ENCODE peak calls at places on chromosomes 7 and 10, in five cellular contexts. One of them, this sample, is unnamed.

GRCh38 chr7:92589056-92589455 is 1.1 kb downstream of the FAM133B start:
- DNase-seq in GM23338: no peak
- DNase-seq in colonic mucosa: no peak
- DNase-seq in fibroblast of lung: no peak
- DNase-seq in brain microvascular endothelial cell: no peak
- DNase-seq in this sample: no peak

GRCh38 chr7:135355377-135356048 is 121.9 kb downstream of the STRA8 start:
- DNase-seq in GM23338: no peak
- DNase-seq in colonic mucosa: no peak
- DNase-seq in fibroblast of lung: no peak
- DNase-seq in brain microvascular endothelial cell: no peak
- DNase-seq in this sample: no peak

GRCh38 chr7:3301831-3302618 is 973 bp downstream of the SDK1 start:
- DNase-seq in GM23338: peak; percentile 71
- DNase-seq in colonic mucosa: no peak
- DNase-seq in fibroblast of lung: peak; percentile 29
- DNase-seq in brain microvascular endothelial cell: no peak
- DNase-seq in this sample: peak; percentile 19

GRCh38 chr10:47286591-47287325 is 13.2 kb upstream of the GDF10 start:
- DNase-seq in GM23338: no peak
- DNase-seq in colonic mucosa: no peak
- DNase-seq in fibroblast of lung: no peak
- DNase-seq in brain microvascular endothelial cell: no peak
- DNase-seq in this sample: peak; percentile 21

GRCh38 chr10:71837085-71837827 is 13.8 kb downstream of the PSAP start:
- DNase-seq in GM23338: peak; percentile 72
- DNase-seq in colonic mucosa: no peak
- DNase-seq in fibroblast of lung: peak; percentile 39
- DNase-seq in brain microvascular endothelial cell: no peak
- DNase-seq in this sample: no peak

GRCh38 chr7:129163875-129164544 is 19.5 kb downstream of the TSPAN33 start:
- DNase-seq in GM23338: peak; percentile 84
- DNase-seq in colonic mucosa: no peak
- DNase-seq in fibroblast of lung: peak; percentile 51
- DNase-seq in brain microvascular endothelial cell: peak; percentile 41
- DNase-seq in this sample: no peak

GRCh38 chr7:25856056-25856780 is 295.8 kb upstream of the NFE2L3 start:
- DNase-seq in GM23338: peak; percentile 36
- DNase-seq in colonic mucosa: peak; percentile 47
- DNase-seq in fibroblast of lung: no peak
- DNase-seq in brain microvascular endothelial cell: no peak
- DNase-seq in this sample: no peak

GRCh38 chr10:17765602-17766001 is 13.6 kb downstream of the TMEM236 start:
- DNase-seq in GM23338: no peak
- DNase-seq in colonic mucosa: no peak
- DNase-seq in fibroblast of lung: no peak
- DNase-seq in brain microvascular endothelial cell: no peak
- DNase-seq in this sample: no peak

GRCh38 chr7:117014673-117015133 is 61.4 kb downstream of the ST7 start:
- DNase-seq in GM23338: peak; percentile 16
- DNase-seq in colonic mucosa: peak; percentile 40
- DNase-seq in fibroblast of lung: peak; percentile 65
- DNase-seq in brain microvascular endothelial cell: peak; percentile 75
- DNase-seq in this sample: peak; percentile 27

GRCh38 chr7:585873-586272 is 66.2 kb upstream of the PDGFA start:
- DNase-seq in GM23338: no peak
- DNase-seq in colonic mucosa: no peak
- DNase-seq in fibroblast of lung: no peak
- DNase-seq in brain microvascular endothelial cell: no peak
- DNase-seq in this sample: no peak

GRCh38 chr7:43164757-43165156 is 52.3 kb downstream of the HECW1 start:
- DNase-seq in GM23338: no peak
- DNase-seq in colonic mucosa: no peak
- DNase-seq in fibroblast of lung: peak; percentile 98
- DNase-seq in brain microvascular endothelial cell: peak; percentile 95
- DNase-seq in this sample: no peak

GRCh38 chr7:44134943-44135628 is 6.0 kb downstream of the MYL7 start:
- DNase-seq in GM23338: no peak
- DNase-seq in colonic mucosa: no peak
- DNase-seq in fibroblast of lung: no peak
- DNase-seq in brain microvascular endothelial cell: no peak
- DNase-seq in this sample: no peak

GRCh38 chr10:21399392-21400015 is 126.0 kb downstream of the SKIDA1 start:
- DNase-seq in GM23338: no peak
- DNase-seq in colonic mucosa: no peak
- DNase-seq in fibroblast of lung: peak; percentile 98
- DNase-seq in brain microvascular endothelial cell: peak; percentile 94
- DNase-seq in this sample: no peak

GRCh38 chr7:8724080-8724718 is 290.8 kb downstream of the NXPH1 start:
- DNase-seq in GM23338: peak; percentile 91
- DNase-seq in colonic mucosa: peak; percentile 42
- DNase-seq in fibroblast of lung: no peak
- DNase-seq in brain microvascular endothelial cell: peak; percentile 2
- DNase-seq in this sample: no peak

GRCh38 chr10:43973801-43974200 is 325.1 kb upstream of the ZNF32 start:
- DNase-seq in GM23338: no peak
- DNase-seq in colonic mucosa: no peak
- DNase-seq in fibroblast of lung: no peak
- DNase-seq in brain microvascular endothelial cell: no peak
- DNase-seq in this sample: no peak

GRCh38 chr10:18279202-18279601 is 139.0 kb downstream of the CACNB2 start:
- DNase-seq in GM23338: no peak
- DNase-seq in colonic mucosa: no peak
- DNase-seq in fibroblast of lung: peak; percentile 40
- DNase-seq in brain microvascular endothelial cell: peak; percentile 9
- DNase-seq in this sample: no peak

GRCh38 chr7:129295015-129295423 is 70.2 kb downstream of the AHCYL2 start:
- DNase-seq in GM23338: no peak
- DNase-seq in colonic mucosa: no peak
- DNase-seq in fibroblast of lung: peak; percentile 45
- DNase-seq in brain microvascular endothelial cell: peak; percentile 45
- DNase-seq in this sample: no peak

GRCh38 chr10:62924344-62924748 is 108.2 kb upstream of the EGR2 start:
- DNase-seq in GM23338: peak; percentile 86
- DNase-seq in colonic mucosa: peak; percentile 32
- DNase-seq in fibroblast of lung: no peak
- DNase-seq in brain microvascular endothelial cell: no peak
- DNase-seq in this sample: no peak

GRCh38 chr10:71092812-71093391 is 119.5 kb upstream of the UNC5B start:
- DNase-seq in GM23338: no peak
- DNase-seq in colonic mucosa: no peak
- DNase-seq in fibroblast of lung: no peak
- DNase-seq in brain microvascular endothelial cell: no peak
- DNase-seq in this sample: no peak

GRCh38 chr10:787933-788651 is 98.6 kb upstream of the DIP2C start:
- DNase-seq in GM23338: no peak
- DNase-seq in colonic mucosa: peak; percentile 13
- DNase-seq in fibroblast of lung: peak; percentile 86
- DNase-seq in brain microvascular endothelial cell: peak; percentile 53
- DNase-seq in this sample: peak; percentile 39

GRCh38 chr7:44184221-44184873 is 4.9 kb downstream of the GCK start:
- DNase-seq in GM23338: no peak
- DNase-seq in colonic mucosa: no peak
- DNase-seq in fibroblast of lung: peak; percentile 89
- DNase-seq in brain microvascular endothelial cell: peak; percentile 85
- DNase-seq in this sample: no peak

GRCh38 chr7:3791327-3791726 is 490.3 kb downstream of the SDK1 start:
- DNase-seq in GM23338: no peak
- DNase-seq in colonic mucosa: no peak
- DNase-seq in fibroblast of lung: no peak
- DNase-seq in brain microvascular endothelial cell: no peak
- DNase-seq in this sample: no peak

GRCh38 chr10:70748305-70748704 is 36.9 kb downstream of the TBATA start:
- DNase-seq in GM23338: no peak
- DNase-seq in colonic mucosa: no peak
- DNase-seq in fibroblast of lung: no peak
- DNase-seq in brain microvascular endothelial cell: no peak
- DNase-seq in this sample: no peak

GRCh38 chr7:112791465-112792168 is 1.4 kb upstream of the TMEM168 start:
- DNase-seq in GM23338: no peak
- DNase-seq in colonic mucosa: no peak
- DNase-seq in fibroblast of lung: no peak
- DNase-seq in brain microvascular endothelial cell: no peak
- DNase-seq in this sample: no peak

GRCh38 chr7:159095979-159096411 is 48.7 kb downstream of the VIPR2 start:
- DNase-seq in GM23338: no peak
- DNase-seq in colonic mucosa: no peak
- DNase-seq in fibroblast of lung: no peak
- DNase-seq in brain microvascular endothelial cell: no peak
- DNase-seq in this sample: no peak

GRCh38 chr7:45593877-45594276 is 19.7 kb downstream of the ADCY1 start:
- DNase-seq in GM23338: no peak
- DNase-seq in colonic mucosa: peak; percentile 6
- DNase-seq in fibroblast of lung: no peak
- DNase-seq in brain microvascular endothelial cell: no peak
- DNase-seq in this sample: no peak

GRCh38 chr10:110995301-110995700 is 75.9 kb downstream of the SHOC2 start:
- DNase-seq in GM23338: no peak
- DNase-seq in colonic mucosa: no peak
- DNase-seq in fibroblast of lung: no peak
- DNase-seq in brain microvascular endothelial cell: no peak
- DNase-seq in this sample: no peak

GRCh38 chr10:121926669-121927360 is 1.0 kb downstream of the ATE1 start:
- DNase-seq in GM23338: peak; percentile 10
- DNase-seq in colonic mucosa: no peak
- DNase-seq in fibroblast of lung: peak; percentile 18
- DNase-seq in brain microvascular endothelial cell: peak; percentile 16
- DNase-seq in this sample: no peak

GRCh38 chr7:137933270-137934017 is 68.4 kb downstream of the CREB3L2 start:
- DNase-seq in GM23338: no peak
- DNase-seq in colonic mucosa: no peak
- DNase-seq in fibroblast of lung: peak; percentile 84
- DNase-seq in brain microvascular endothelial cell: peak; percentile 71
- DNase-seq in this sample: peak; percentile 19

DNA sequence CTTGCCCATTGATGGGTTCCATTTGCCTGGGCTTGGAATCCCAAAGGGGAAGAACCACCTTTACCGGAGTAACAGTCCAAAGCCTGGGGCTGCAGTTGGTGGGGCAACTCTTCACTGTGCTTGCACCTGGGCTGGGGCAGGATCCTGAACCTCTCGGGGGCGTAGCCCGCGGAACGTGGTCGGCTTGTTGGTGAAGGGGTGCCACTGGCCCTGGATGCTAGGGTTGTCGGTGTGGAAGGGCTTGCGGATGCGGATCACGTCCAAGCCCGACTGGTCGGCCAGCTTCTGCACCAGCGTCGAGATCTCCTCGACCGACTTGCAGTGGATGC is 710 bp downstream of the MRPL43 start:
- DNase-seq in GM23338: no peak
- DNase-seq in colonic mucosa: no peak
- DNase-seq in fibroblast of lung: no peak
- DNase-seq in brain microvascular endothelial cell: no peak
- DNase-seq in this sample: no peak
- H3K27ac ChIP-seq in GM23338: no peak overlapping the region
- H3K27ac ChIP-seq in colonic mucosa: peak overlapping the region; percentile 84
- H3K27ac ChIP-seq in fibroblast of lung: peak overlapping the region; percentile 79
- H3K27ac ChIP-seq in brain microvascular endothelial cell: peak overlapping the region; percentile 52
- H3K27ac ChIP-seq in this sample: no peak overlapping the region

DNA sequence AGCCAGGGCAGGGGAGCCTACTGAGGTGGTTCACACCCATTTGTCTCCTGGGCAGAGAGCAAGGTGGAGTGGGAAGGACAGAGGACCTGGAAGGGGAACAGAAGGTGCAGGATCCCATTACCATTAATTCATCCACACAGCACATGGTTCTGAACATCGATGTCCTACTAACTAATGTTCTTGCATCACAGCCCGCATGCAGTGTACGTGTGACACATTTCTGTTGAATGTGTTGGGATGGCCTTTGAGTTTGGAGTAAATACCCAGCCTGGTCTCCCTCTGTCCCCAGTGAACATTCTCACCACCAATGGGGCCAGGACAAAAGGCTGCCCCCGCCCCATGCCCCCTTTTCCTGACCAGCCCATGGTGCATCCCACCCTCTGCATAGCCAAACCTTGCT is 46.3 kb downstream of the FAM241B start:
- DNase-seq in GM23338: no peak
- DNase-seq in colonic mucosa: no peak
- DNase-seq in fibroblast of lung: no peak
- DNase-seq in brain microvascular endothelial cell: no peak
- DNase-seq in this sample: no peak
- H3K27me3 ChIP-seq in GM23338: no peaks in the 10 kb centered on the region
- H3K27me3 ChIP-seq in colonic mucosa: no peaks in the 10 kb centered on the region
- H3K27me3 ChIP-seq in fibroblast of lung: peaks cover 28% of the 10 kb centered on the region
- H3K27me3 ChIP-seq in brain microvascular endothelial cell: peaks cover 16% of the 10 kb centered on the region
- H3K27me3 ChIP-seq in this sample: no peaks in the 10 kb centered on the region

GRCh38 chr7:6384327-6384726 is 63.4 kb downstream of the DAGLB start:
- DNase-seq in GM23338: no peak
- DNase-seq in colonic mucosa: no peak
- DNase-seq in fibroblast of lung: no peak
- DNase-seq in brain microvascular endothelial cell: no peak
- DNase-seq in this sample: no peak

GRCh38 chr7:6387734-6388294 is 59.9 kb downstream of the DAGLB start:
- DNase-seq in GM23338: no peak
- DNase-seq in colonic mucosa: no peak
- DNase-seq in fibroblast of lung: no peak
- DNase-seq in brain microvascular endothelial cell: no peak
- DNase-seq in this sample: no peak

GRCh38 chr7:6386779-6387178 is 61.0 kb downstream of the DAGLB start:
- DNase-seq in GM23338: no peak
- DNase-seq in colonic mucosa: no peak
- DNase-seq in fibroblast of lung: no peak
- DNase-seq in brain microvascular endothelial cell: no peak
- DNase-seq in this sample: no peak

GRCh38 chr7:6385110-6385792 is 62.5 kb downstream of the DAGLB start:
- DNase-seq in GM23338: no peak
- DNase-seq in colonic mucosa: no peak
- DNase-seq in fibroblast of lung: peak; percentile 97
- DNase-seq in brain microvascular endothelial cell: peak; percentile 72
- DNase-seq in this sample: no peak

DNA sequence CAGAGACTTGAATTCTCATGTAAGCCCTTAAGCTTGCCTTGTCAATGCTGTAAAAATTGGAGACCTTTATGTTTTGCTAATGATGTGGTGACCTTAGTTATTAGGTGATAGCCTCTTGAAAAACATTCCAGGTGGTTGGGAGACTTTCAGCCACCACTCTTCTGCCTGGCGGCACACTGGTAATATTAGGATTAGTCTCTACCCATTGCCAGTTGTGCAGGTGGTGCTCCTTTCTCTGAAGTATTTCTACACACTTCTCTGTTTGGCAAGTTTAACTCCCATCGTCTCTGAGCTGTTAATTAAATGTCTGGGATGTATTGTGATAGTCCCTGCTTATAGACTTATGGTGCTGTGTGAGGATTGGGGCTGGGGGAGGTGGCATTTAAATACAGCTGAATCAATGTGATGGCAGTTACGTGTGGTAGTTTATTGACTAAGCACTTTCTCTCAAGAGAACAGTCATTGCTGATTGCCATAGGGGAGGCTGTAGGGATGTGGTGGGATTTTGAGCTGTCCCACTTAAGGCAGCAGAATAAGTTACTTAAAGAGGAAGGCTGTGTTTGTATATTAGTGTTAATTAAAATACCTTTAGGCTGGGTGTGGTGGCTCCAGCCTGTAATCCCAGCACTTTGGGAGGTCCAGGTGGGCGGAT is 61.7 kb downstream of the DAGLB start:
- DNase-seq in GM23338: no peak
- DNase-seq in colonic mucosa: no peak
- DNase-seq in fibroblast of lung: no peak
- DNase-seq in brain microvascular endothelial cell: no peak
- DNase-seq in this sample: no peak
- H3K4me3 ChIP-seq in GM23338: no peak overlapping the region
- H3K4me3 ChIP-seq in colonic mucosa: no peak overlapping the region
- H3K4me3 ChIP-seq in fibroblast of lung: no peak overlapping the region
- H3K4me3 ChIP-seq in brain microvascular endothelial cell: no peak overlapping the region
- H3K4me3 ChIP-seq in this sample: no peak overlapping the region

GRCh38 chr10:8074881-8075280 is 20.4 kb downstream of the GATA3 start:
- DNase-seq in GM23338: no peak
- DNase-seq in colonic mucosa: no peak
- DNase-seq in fibroblast of lung: no peak
- DNase-seq in brain microvascular endothelial cell: no peak
- DNase-seq in this sample: no peak
- H3K27ac ChIP-seq in GM23338: peak overlapping the region; percentile 7
- H3K27ac ChIP-seq in colonic mucosa: no peak overlapping the region
- H3K27ac ChIP-seq in fibroblast of lung: no peak overlapping the region
- H3K27ac ChIP-seq in brain microvascular endothelial cell: no peak overlapping the region
- H3K27ac ChIP-seq in this sample: no peak overlapping the region